ENCODE peak calls at places on chromosome 15, in seven cellular contexts. One of them, this sample, is unnamed.

GRCh38 chr15:73322665-73323373 is 45.9 kb downstream of the HCN4 start:
- DNase-seq in Daoy: peak
- DNase-seq in naive thymus-derived CD8-positive, alpha-beta T cell: no peak
- DNase-seq in Kasumi-1: no peak
- DNase-seq in fibroblast of the aortic adventitia: no peak
- DNase-seq in breast epithelium: peak
- DNase-seq in activated effector memory CD4-positive, alpha-beta T cell treated with anti-CD3 and anti-CD28 coated beads, Interleukin-2, amount 50 U/mL, for 16 hours: peak
- DNase-seq in this sample: no peak

GRCh38 chr15:88378259-88378658 is 88.9 kb downstream of the MRPL46 start:
- DNase-seq in Kasumi-1: no peak
- DNase-seq in Daoy: no peak
- DNase-seq in breast epithelium: no peak
- DNase-seq in activated effector memory CD4-positive, alpha-beta T cell treated with anti-CD3 and anti-CD28 coated beads, Interleukin-2, amount 50 U/mL, for 16 hours: no peak
- DNase-seq in fibroblast of the aortic adventitia: peak
- DNase-seq in naive thymus-derived CD8-positive, alpha-beta T cell: no peak
- DNase-seq in this sample: no peak

GRCh38 chr15:38201714-38202113 is 50.9 kb upstream of the SPRED1 start:
- DNase-seq in Kasumi-1: no peak
- DNase-seq in Daoy: no peak
- DNase-seq in naive thymus-derived CD8-positive, alpha-beta T cell: no peak
- DNase-seq in activated effector memory CD4-positive, alpha-beta T cell treated with anti-CD3 and anti-CD28 coated beads, Interleukin-2, amount 50 U/mL, for 16 hours: no peak
- DNase-seq in fibroblast of the aortic adventitia: peak
- DNase-seq in breast epithelium: no peak
- DNase-seq in this sample: peak

GRCh38 chr15:60673918-60674558 is 195.1 kb upstream of the ICE2 start:
- DNase-seq in activated effector memory CD4-positive, alpha-beta T cell treated with anti-CD3 and anti-CD28 coated beads, Interleukin-2, amount 50 U/mL, for 16 hours: peak
- DNase-seq in fibroblast of the aortic adventitia: peak
- DNase-seq in Daoy: peak
- DNase-seq in naive thymus-derived CD8-positive, alpha-beta T cell: no peak
- DNase-seq in breast epithelium: no peak
- DNase-seq in Kasumi-1: no peak
- DNase-seq in this sample: peak

GRCh38 chr15:101233651-101234281 is 18.1 kb downstream of the CHSY1 start:
- DNase-seq in activated effector memory CD4-positive, alpha-beta T cell treated with anti-CD3 and anti-CD28 coated beads, Interleukin-2, amount 50 U/mL, for 16 hours: no peak
- DNase-seq in naive thymus-derived CD8-positive, alpha-beta T cell: no peak
- DNase-seq in Daoy: no peak
- DNase-seq in fibroblast of the aortic adventitia: no peak
- DNase-seq in breast epithelium: no peak
- DNase-seq in Kasumi-1: no peak
- DNase-seq in this sample: no peak

GRCh38 chr15:65344909-65345275 is 32.9 kb downstream of the IGDCC3 start:
- DNase-seq in naive thymus-derived CD8-positive, alpha-beta T cell: no peak
- DNase-seq in Daoy: no peak
- DNase-seq in activated effector memory CD4-positive, alpha-beta T cell treated with anti-CD3 and anti-CD28 coated beads, Interleukin-2, amount 50 U/mL, for 16 hours: no peak
- DNase-seq in breast epithelium: no peak
- DNase-seq in fibroblast of the aortic adventitia: no peak
- DNase-seq in Kasumi-1: no peak
- DNase-seq in this sample: no peak

GRCh38 chr15:45594322-45594721 is 7.1 kb downstream of the BLOC1S6 start:
- DNase-seq in Daoy: no peak
- DNase-seq in breast epithelium: no peak
- DNase-seq in fibroblast of the aortic adventitia: no peak
- DNase-seq in Kasumi-1: no peak
- DNase-seq in activated effector memory CD4-positive, alpha-beta T cell treated with anti-CD3 and anti-CD28 coated beads, Interleukin-2, amount 50 U/mL, for 16 hours: no peak
- DNase-seq in naive thymus-derived CD8-positive, alpha-beta T cell: no peak
- DNase-seq in this sample: no peak

GRCh38 chr15:31090741-31091140 is 10.8 kb downstream of the TRPM1 start:
- DNase-seq in fibroblast of the aortic adventitia: no peak
- DNase-seq in naive thymus-derived CD8-positive, alpha-beta T cell: no peak
- DNase-seq in activated effector memory CD4-positive, alpha-beta T cell treated with anti-CD3 and anti-CD28 coated beads, Interleukin-2, amount 50 U/mL, for 16 hours: no peak
- DNase-seq in Kasumi-1: no peak
- DNase-seq in Daoy: no peak
- DNase-seq in breast epithelium: no peak
- DNase-seq in this sample: no peak

GRCh38 chr15:79779739-79780138 is 117.1 kb downstream of the MTHFS start:
- DNase-seq in naive thymus-derived CD8-positive, alpha-beta T cell: no peak
- DNase-seq in activated effector memory CD4-positive, alpha-beta T cell treated with anti-CD3 and anti-CD28 coated beads, Interleukin-2, amount 50 U/mL, for 16 hours: no peak
- DNase-seq in Kasumi-1: no peak
- DNase-seq in Daoy: no peak
- DNase-seq in fibroblast of the aortic adventitia: no peak
- DNase-seq in breast epithelium: no peak
- DNase-seq in this sample: no peak

GRCh38 chr15:68691667-68692066 is 112.9 kb downstream of the CORO2B start:
- DNase-seq in Daoy: no peak
- DNase-seq in activated effector memory CD4-positive, alpha-beta T cell treated with anti-CD3 and anti-CD28 coated beads, Interleukin-2, amount 50 U/mL, for 16 hours: no peak
- DNase-seq in naive thymus-derived CD8-positive, alpha-beta T cell: no peak
- DNase-seq in fibroblast of the aortic adventitia: no peak
- DNase-seq in breast epithelium: peak
- DNase-seq in Kasumi-1: no peak
- DNase-seq in this sample: peak

GRCh38 chr15:52306270-52306669 is 10.7 kb upstream of the MYO5C start:
- DNase-seq in Daoy: peak
- DNase-seq in Kasumi-1: no peak
- DNase-seq in activated effector memory CD4-positive, alpha-beta T cell treated with anti-CD3 and anti-CD28 coated beads, Interleukin-2, amount 50 U/mL, for 16 hours: no peak
- DNase-seq in fibroblast of the aortic adventitia: peak
- DNase-seq in breast epithelium: no peak
- DNase-seq in naive thymus-derived CD8-positive, alpha-beta T cell: no peak
- DNase-seq in this sample: peak

GRCh38 chr15:63709365-63709764 is 112.2 kb downstream of the FBXL22 start:
- DNase-seq in Kasumi-1: no peak
- DNase-seq in breast epithelium: no peak
- DNase-seq in Daoy: no peak
- DNase-seq in activated effector memory CD4-positive, alpha-beta T cell treated with anti-CD3 and anti-CD28 coated beads, Interleukin-2, amount 50 U/mL, for 16 hours: no peak
- DNase-seq in naive thymus-derived CD8-positive, alpha-beta T cell: no peak
- DNase-seq in fibroblast of the aortic adventitia: no peak
- DNase-seq in this sample: no peak

GRCh38 chr15:24772709-24773373 is 97.3 kb downstream of the NPAP1 start:
- DNase-seq in Kasumi-1: no peak
- DNase-seq in naive thymus-derived CD8-positive, alpha-beta T cell: peak
- DNase-seq in activated effector memory CD4-positive, alpha-beta T cell treated with anti-CD3 and anti-CD28 coated beads, Interleukin-2, amount 50 U/mL, for 16 hours: peak
- DNase-seq in fibroblast of the aortic adventitia: peak
- DNase-seq in Daoy: peak
- DNase-seq in breast epithelium: peak
- DNase-seq in this sample: peak

GRCh38 chr15:67225336-67225735 is 29.1 kb downstream of the AAGAB start:
- DNase-seq in Daoy: no peak
- DNase-seq in fibroblast of the aortic adventitia: peak
- DNase-seq in naive thymus-derived CD8-positive, alpha-beta T cell: no peak
- DNase-seq in Kasumi-1: no peak
- DNase-seq in activated effector memory CD4-positive, alpha-beta T cell treated with anti-CD3 and anti-CD28 coated beads, Interleukin-2, amount 50 U/mL, for 16 hours: no peak
- DNase-seq in breast epithelium: no peak
- DNase-seq in this sample: peak

GRCh38 chr15:38996111-38996541 is 431.5 kb upstream of the RASGRP1 start:
- DNase-seq in Daoy: peak
- DNase-seq in naive thymus-derived CD8-positive, alpha-beta T cell: no peak
- DNase-seq in fibroblast of the aortic adventitia: peak
- DNase-seq in Kasumi-1: no peak
- DNase-seq in activated effector memory CD4-positive, alpha-beta T cell treated with anti-CD3 and anti-CD28 coated beads, Interleukin-2, amount 50 U/mL, for 16 hours: no peak
- DNase-seq in breast epithelium: no peak
- DNase-seq in this sample: peak

GRCh38 chr15:66298803-66299251 is 5.5 kb downstream of the DIS3L start:
- DNase-seq in naive thymus-derived CD8-positive, alpha-beta T cell: no peak
- DNase-seq in activated effector memory CD4-positive, alpha-beta T cell treated with anti-CD3 and anti-CD28 coated beads, Interleukin-2, amount 50 U/mL, for 16 hours: no peak
- DNase-seq in fibroblast of the aortic adventitia: no peak
- DNase-seq in Kasumi-1: no peak
- DNase-seq in Daoy: no peak
- DNase-seq in breast epithelium: no peak
- DNase-seq in this sample: no peak

GRCh38 chr15:37208475-37209363 is 108.4 kb upstream of the MEIS2 start:
- DNase-seq in fibroblast of the aortic adventitia: no peak
- DNase-seq in breast epithelium: no peak
- DNase-seq in Kasumi-1: no peak
- DNase-seq in naive thymus-derived CD8-positive, alpha-beta T cell: no peak
- DNase-seq in activated effector memory CD4-positive, alpha-beta T cell treated with anti-CD3 and anti-CD28 coated beads, Interleukin-2, amount 50 U/mL, for 16 hours: no peak
- DNase-seq in Daoy: no peak
- DNase-seq in this sample: no peak

GRCh38 chr15:88920186-88920891 is 7.2 kb upstream of the MFGE8 start:
- DNase-seq in Daoy: peak
- DNase-seq in naive thymus-derived CD8-positive, alpha-beta T cell: no peak
- DNase-seq in fibroblast of the aortic adventitia: peak
- DNase-seq in activated effector memory CD4-positive, alpha-beta T cell treated with anti-CD3 and anti-CD28 coated beads, Interleukin-2, amount 50 U/mL, for 16 hours: no peak
- DNase-seq in Kasumi-1: no peak
- DNase-seq in breast epithelium: no peak
- DNase-seq in this sample: no peak

GRCh38 chr15:60101416-60101815 is 97.3 kb downstream of the FOXB1 start:
- DNase-seq in Daoy: no peak
- DNase-seq in breast epithelium: no peak
- DNase-seq in fibroblast of the aortic adventitia: no peak
- DNase-seq in naive thymus-derived CD8-positive, alpha-beta T cell: no peak
- DNase-seq in Kasumi-1: no peak
- DNase-seq in activated effector memory CD4-positive, alpha-beta T cell treated with anti-CD3 and anti-CD28 coated beads, Interleukin-2, amount 50 U/mL, for 16 hours: no peak
- DNase-seq in this sample: no peak

GRCh38 chr15:39934415-39935044 is 615 bp downstream of the EIF2AK4 start:
- DNase-seq in Daoy: peak
- DNase-seq in activated effector memory CD4-positive, alpha-beta T cell treated with anti-CD3 and anti-CD28 coated beads, Interleukin-2, amount 50 U/mL, for 16 hours: no peak
- DNase-seq in breast epithelium: no peak
- DNase-seq in Kasumi-1: no peak
- DNase-seq in fibroblast of the aortic adventitia: peak
- DNase-seq in naive thymus-derived CD8-positive, alpha-beta T cell: no peak
- DNase-seq in this sample: no peak

GRCh38 chr15:58260186-58260910 is 122.2 kb downstream of the AQP9 start:
- DNase-seq in activated effector memory CD4-positive, alpha-beta T cell treated with anti-CD3 and anti-CD28 coated beads, Interleukin-2, amount 50 U/mL, for 16 hours: no peak
- DNase-seq in naive thymus-derived CD8-positive, alpha-beta T cell: no peak
- DNase-seq in Kasumi-1: no peak
- DNase-seq in breast epithelium: no peak
- DNase-seq in fibroblast of the aortic adventitia: no peak
- DNase-seq in Daoy: no peak
- DNase-seq in this sample: no peak

GRCh38 chr15:48411971-48412591 is 80.9 kb downstream of the DUT start:
- DNase-seq in naive thymus-derived CD8-positive, alpha-beta T cell: no peak
- DNase-seq in fibroblast of the aortic adventitia: peak
- DNase-seq in Kasumi-1: no peak
- DNase-seq in breast epithelium: no peak
- DNase-seq in activated effector memory CD4-positive, alpha-beta T cell treated with anti-CD3 and anti-CD28 coated beads, Interleukin-2, amount 50 U/mL, for 16 hours: no peak
- DNase-seq in Daoy: peak
- DNase-seq in this sample: no peak